ENCODE peak calls at places on chromosome 14, in seven cellular contexts. L is uterus, K is cardiac muscle cell, P is PC-3, H is endothelial cell of umbilical vein, T is K562, O is upper lobe of left lung. F is an unnamed sample.
A peak's percentile ranks its signal among the peaks of the same experiment; 100 is the strongest.

GRCh38 chr14:95265106-95266094 is 54.3 kb downstream of the CLMN start:
- DNase-seq in O (no peak), P (peak; percentile 98), T (no peak), H (peak; percentile 96), K (peak; percentile 93), L (peak; percentile 32), F (no peak)

GRCh38 chr14:20723458-20723857 is 22.2 kb upstream of the EDDM3A start:
- DNase-seq in K (peak; percentile 25), P (no peak), O (peak; percentile 82), L (no peak), T (no peak), H (no peak), F (no peak)

GRCh38 chr14:95774265-95775160 is 60.6 kb upstream of the TCL1A start:
- DNase-seq in P (peak; percentile 71), T (peak; percentile 56), L (peak; percentile 18), K (peak; percentile 40), O (no peak), H (peak; percentile 55), F (peak; percentile 35)

GRCh38 chr14:76957224-76957881 is 71.2 kb downstream of the IRF2BPL start:
- DNase-seq in T (no peak), O (no peak), H (peak; percentile 48), P (no peak), L (no peak), K (no peak), F (no peak)

GRCh38 chr14:39491134-39491541 is 58.9 kb upstream of the FBXO33 start:
- DNase-seq in L (no peak), O (no peak), K (peak; percentile 57), T (peak; percentile 8), P (peak; percentile 60), H (peak; percentile 24), F (no peak)

GRCh38 chr14:61524211-61524806 is 171.0 kb upstream of the HIF1A start:
- DNase-seq in T (no peak), H (peak; percentile 87), P (peak; percentile 95), O (no peak), K (peak; percentile 88), L (no peak), F (no peak)

GRCh38 chr14:85578925-85579324 is 49.0 kb downstream of the FLRT2 start:
- DNase-seq in P (no peak), O (no peak), L (no peak), K (no peak), T (no peak), H (no peak), F (no peak)

GRCh38 chr14:93045965-93046695 is 69.6 kb downstream of the ITPK1 start:
- DNase-seq in P (peak; percentile 53), O (no peak), K (peak; percentile 66), L (no peak), H (peak; percentile 52), T (peak; percentile 31), F (no peak)

GRCh38 chr14:75604979-75605825 is 26.8 kb downstream of the FLVCR2 start:
- DNase-seq in T (no peak), P (no peak), K (peak; percentile 82), H (peak; percentile 92), O (peak; percentile 73), L (no peak), F (peak; percentile 57)

GRCh38 chr14:102144914-102145313 is 5.2 kb downstream of the WDR20 start:
- DNase-seq in T (no peak), H (no peak), O (no peak), K (no peak), P (no peak), L (no peak), F (no peak)

GRCh38 chr14:54881235-54881760 is 21.3 kb downstream of the GCH1 start:
- DNase-seq in H (no peak), L (no peak), K (peak; percentile 82), P (no peak), O (no peak), T (no peak), F (peak; percentile 31)

GRCh38 chr14:54902143-54902520 is 494 bp downstream of the GCH1 start:
- DNase-seq in O (peak; percentile 94), H (no peak), L (peak; percentile 60), P (peak; percentile 85), K (peak; percentile 73), T (peak; percentile 27), F (peak; percentile 37)

GRCh38 chr14:62015945-62016344 is 253.7 kb downstream of the SNAPC1 start:
- DNase-seq in H (no peak), O (no peak), L (no peak), P (peak; percentile 35), T (no peak), K (peak; percentile 2), F (no peak)

GRCh38 chr14:20419404-20419803 is 6.1 kb upstream of the TEP1 start:
- DNase-seq in H (no peak), P (peak; percentile 45), T (no peak), K (no peak), L (no peak), O (no peak), F (no peak)

GRCh38 chr14:58708004-58708403 is 70.2 kb downstream of the DACT1 start:
- DNase-seq in T (no peak), H (no peak), O (no peak), P (no peak), K (no peak), L (no peak), F (no peak)

GRCh38 chr14:53310412-53310811 is 157.3 kb upstream of the DDHD1 start:
- DNase-seq in K (no peak), L (no peak), P (no peak), T (no peak), O (no peak), H (no peak), F (no peak)

GRCh38 chr14:25411933-25412757 is 362.2 kb upstream of the STXBP6 start:
- DNase-seq in P (peak; percentile 7), K (peak; percentile 5), O (no peak), T (peak; percentile 4), L (no peak), H (no peak), F (no peak)

GRCh38 chr14:34826661-34827060 is 48.5 kb downstream of the BAZ1A start:
- DNase-seq in K (peak; percentile 9), O (no peak), T (no peak), L (no peak), P (peak; percentile 10), H (no peak), F (no peak)

GRCh38 chr14:58813745-58814144 is 176.0 kb downstream of the DACT1 start:
- DNase-seq in T (no peak), H (no peak), P (no peak), O (no peak), L (no peak), K (no peak), F (no peak)

GRCh38 chr14:51219473-51220448 is 20.3 kb upstream of the TMX1 start:
- DNase-seq in L (no peak), H (peak; percentile 45), O (no peak), K (peak; percentile 65), P (peak; percentile 63), T (no peak), F (no peak)

GRCh38 chr14:38065101-38065762 is 142.5 kb upstream of the SSTR1 start:
- DNase-seq in L (no peak), H (no peak), P (no peak), O (no peak), K (no peak), T (no peak), F (no peak)

GRCh38 chr14:20278414-20278813 is 27.3 kb downstream of the TTC5 start:
- DNase-seq in P (peak; percentile 22), L (no peak), K (peak; percentile 46), H (peak; percentile 21), O (no peak), T (no peak), F (peak; percentile 20)

GRCh38 chr14:73743431-73743931 is 29.3 kb upstream of the PNMA1 start:
- DNase-seq in K (peak; percentile 38), O (no peak), P (no peak), T (no peak), H (peak; percentile 67), L (no peak), F (no peak)

GRCh38 chr14:73744175-73744867 is 30.1 kb upstream of the PNMA1 start:
- DNase-seq in L (no peak), K (no peak), T (no peak), H (no peak), O (no peak), P (no peak), F (no peak)

GRCh38 chr14:73741876-73742519 is 27.8 kb upstream of the PNMA1 start:
- DNase-seq in K (no peak), T (peak; percentile 49), P (no peak), H (peak; percentile 41), O (peak; percentile 78), L (no peak), F (no peak)

GRCh38 chr14:73741386-73741875 is 27.2 kb upstream of the PNMA1 start:
- DNase-seq in L (peak; percentile 66), P (peak; percentile 80), T (peak; percentile 91), H (peak; percentile 97), O (peak; percentile 85), K (peak; percentile 79), F (peak; percentile 44)

GRCh38 chr14:73742520-73743238 is 28.5 kb upstream of the PNMA1 start:
- DNase-seq in T (no peak), P (no peak), H (no peak), L (no peak), K (no peak), O (no peak), F (no peak)
- H3K36me3 ChIP-seq in T (peaks cover 49% of the 10 kb centered on the region), P (peaks cover 10% of the 10 kb centered on the region), H (peaks cover 5% of the 10 kb centered on the region), L (no peaks in the 10 kb centered on the region), K (peaks cover 9% of the 10 kb centered on the region), O (peaks cover 21% of the 10 kb centered on the region), F (peaks cover 8% of the 10 kb centered on the region)

GRCh38 chr14:64508215-64508776 is 3.7 kb downstream of the ZBTB1 start:
- DNase-seq in P (no peak), K (no peak), T (no peak), O (no peak), L (no peak), H (no peak), F (no peak)
- H3K4me1 ChIP-seq in P (peaks cover 38% of the 10 kb centered on the region), K (peaks cover 26% of the 10 kb centered on the region), T (peaks cover 33% of the 10 kb centered on the region), O (peaks cover 68% of the 10 kb centered on the region), L (no peaks in the 10 kb centered on the region), H (peaks cover 25% of the 10 kb centered on the region), F (peaks cover 57% of the 10 kb centered on the region)

GRCh38 chr14:23358042-23358441 is 5.4 kb upstream of the SLC22A17 start:
- DNase-seq in L (no peak), K (no peak), O (no peak), P (no peak), H (no peak), T (no peak), F (no peak)

GRCh38 chr14:23359722-23360447 is 5.1 kb downstream of the EFS start:
- DNase-seq in P (no peak), L (no peak), K (no peak), O (peak; percentile 46), H (no peak), T (no peak), F (no peak)

GRCh38 chr14:23359167-23359626 is 5.8 kb downstream of the EFS start:
- DNase-seq in K (no peak), L (no peak), T (no peak), P (no peak), O (no peak), H (no peak), F (no peak)

GRCh38 chr14:23357261-23357660 is 4.6 kb upstream of the SLC22A17 start:
- DNase-seq in T (no peak), P (no peak), O (peak; percentile 62), L (no peak), K (no peak), H (no peak), F (no peak)

GRCh38 chr14:23358553-23359166 is 6.0 kb upstream of the SLC22A17 start:
- DNase-seq in L (no peak), O (peak; percentile 66), T (no peak), H (no peak), P (no peak), K (no peak), F (no peak)
- H3K36me3 ChIP-seq in L (no peaks in the 10 kb centered on the region), O (peaks cover 5% of the 10 kb centered on the region), T (no peaks in the 10 kb centered on the region), H (no peaks in the 10 kb centered on the region), P (no peaks in the 10 kb centered on the region), K (no peaks in the 10 kb centered on the region), F (no peaks in the 10 kb centered on the region)

GRCh38 chr14:28926091-28926490 is 159.5 kb downstream of the FOXG1 start:
- DNase-seq in L (no peak), K (no peak), P (no peak), O (no peak), T (no peak), H (no peak), F (no peak)
- H3K4me1 ChIP-seq in L (no peaks in the 10 kb centered on the region), K (no peaks in the 10 kb centered on the region), P (no peaks in the 10 kb centered on the region), O (no peaks in the 10 kb centered on the region), T (no peaks in the 10 kb centered on the region), H (no peaks in the 10 kb centered on the region), F (no peaks in the 10 kb centered on the region)

F was measured in tibial nerve.